ENCODE peak calls at places on chromosomes 6 and 20, in eight cellular contexts. I is AG09309, N is omental fat pad, J is hepatocyte, G is mucosa of descending colon, W is choroid plexus epithelial cell, F is Peyer's patch, C is OCI-LY7. H is an unnamed sample.

GRCh38 chr6:11833626-11834592 is 55.3 kb upstream of the ADTRP start:
- DNase-seq in I (no peak), N (no peak), J (no peak), G (no peak), W (no peak), F (no peak), C (no peak), H (no peak)

GRCh38 chr6:89999995-90000825 is 105.9 kb downstream of the GJA10 start:
- DNase-seq in I (no peak), N (no peak), J (no peak), G (no peak), W (no peak), F (no peak), C (no peak), H (no peak)

GRCh38 chr6:169093770-169094553 is 159.7 kb downstream of the THBS2 start:
- DNase-seq in I (no peak), N (no peak), J (no peak), G (no peak), W (no peak), F (no peak), C (no peak), H (no peak)

GRCh38 chr6:3742426-3743344 is 8.8 kb downstream of the PXDC1 start:
- DNase-seq in I (no peak), N (peak), J (peak), G (peak), W (peak), F (peak), C (peak), H (peak)

GRCh38 chr6:127832381-127832780 is 68.5 kb downstream of the THEMIS start:
- DNase-seq in I (no peak), N (no peak), J (no peak), G (no peak), W (no peak), F (no peak), C (no peak), H (no peak)

GRCh38 chr20:46652699-46653098 is 1.4 kb upstream of the SLC13A3 start:
- DNase-seq in I (no peak), N (no peak), J (no peak), G (no peak), W (no peak), F (no peak), C (no peak), H (no peak)

GRCh38 chr6:169341706-169342105 is 88.1 kb upstream of the THBS2 start:
- DNase-seq in I (no peak), N (no peak), J (no peak), G (no peak), W (no peak), F (no peak), C (no peak), H (no peak)

GRCh38 chr6:107589199-107589598 is 99.3 kb downstream of the SOBP start:
- DNase-seq in I (no peak), N (no peak), J (no peak), G (no peak), W (no peak), F (no peak), C (no peak), H (peak)

GRCh38 chr6:68506911-68507310 is 128.2 kb upstream of the ADGRB3 start:
- DNase-seq in I (no peak), N (no peak), J (no peak), G (no peak), W (no peak), F (no peak), C (no peak), H (no peak)

GRCh38 chr6:37089783-37090182 is 80.2 kb upstream of the PIM1 start:
- DNase-seq in I (no peak), N (no peak), J (no peak), G (no peak), W (no peak), F (no peak), C (no peak), H (no peak)

GRCh38 chr6:95133578-95133977 is 443.8 kb upstream of the MANEA start:
- DNase-seq in I (no peak), N (no peak), J (peak), G (no peak), W (peak), F (no peak), C (no peak), H (peak)

GRCh38 chr6:135212935-135213334 is 31.8 kb downstream of the MYB start:
- DNase-seq in I (peak), N (no peak), J (no peak), G (no peak), W (peak), F (no peak), C (no peak), H (no peak)

GRCh38 chr6:156398371-156398770 is 378.8 kb upstream of the ARID1B start:
- DNase-seq in I (no peak), N (no peak), J (no peak), G (no peak), W (no peak), F (no peak), C (peak), H (no peak)

GRCh38 chr20:52313335-52313963 is 121.9 kb upstream of the ZFP64 start:
- DNase-seq in I (no peak), N (no peak), J (peak), G (no peak), W (peak), F (no peak), C (no peak), H (peak)

GRCh38 chr6:80771941-80772340 is 665.5 kb downstream of the BCKDHB start:
- DNase-seq in I (no peak), N (no peak), J (peak), G (no peak), W (peak), F (no peak), C (no peak), H (no peak)

GRCh38 chr6:132132911-132133639 is 181.9 kb upstream of the CCN2 start:
- DNase-seq in I (no peak), N (no peak), J (no peak), G (no peak), W (peak), F (no peak), C (no peak), H (no peak)

GRCh38 chr20:37566590-37567330 is 39.1 kb upstream of the BLCAP start:
- DNase-seq in I (no peak), N (no peak), J (no peak), G (no peak), W (no peak), F (no peak), C (no peak), H (no peak)

GRCh38 chr20:52105573-52106422 is 85.8 kb downstream of the ZFP64 start:
- DNase-seq in I (no peak), N (no peak), J (peak), G (no peak), W (peak), F (no peak), C (peak), H (no peak)

GRCh38 chr20:10674684-10675455 is 1.1 kb upstream of the JAG1 start:
- DNase-seq in I (no peak), N (no peak), J (peak), G (peak), W (peak), F (peak), C (peak), H (peak)

GRCh38 chr20:35300469-35301262 is 8.4 kb upstream of the FAM83C start:
- DNase-seq in I (no peak), N (no peak), J (no peak), G (no peak), W (no peak), F (no peak), C (no peak), H (no peak)

GRCh38 chr6:501891-502601 is 110.5 kb downstream of the IRF4 start:
- DNase-seq in I (no peak), N (no peak), J (no peak), G (no peak), W (no peak), F (peak), C (no peak), H (peak)

GRCh38 chr20:21096321-21097043 is 9.7 kb downstream of the LINC00237 start:
- DNase-seq in I (no peak), N (no peak), J (no peak), G (no peak), W (peak), F (no peak), C (peak), H (no peak)

GRCh38 chr6:69933239-69933638 is 66.9 kb downstream of the COL19A1 start:
- DNase-seq in I (no peak), N (no peak), J (no peak), G (no peak), W (peak), F (no peak), C (no peak), H (no peak)

GRCh38 chr6:81937296-81937937 is 184.9 kb upstream of the TENT5A start:
- DNase-seq in I (no peak), N (no peak), J (peak), G (no peak), W (peak), F (no peak), C (no peak), H (no peak)

GRCh38 chr6:29502597-29502996 is 14.8 kb upstream of the MAS1L start:
- DNase-seq in I (no peak), N (no peak), J (no peak), G (no peak), W (peak), F (no peak), C (no peak), H (no peak)

GRCh38 chr6:165446331-165446730 is 136.9 kb upstream of the C6orf118 start:
- DNase-seq in I (no peak), N (no peak), J (no peak), G (no peak), W (no peak), F (no peak), C (no peak), H (no peak)

GRCh38 chr6:165447141-165447540 is 137.7 kb upstream of the C6orf118 start:
- DNase-seq in I (no peak), N (no peak), J (no peak), G (no peak), W (no peak), F (no peak), C (no peak), H (no peak)

GRCh38 chr6:165443462-165443861 is 134.1 kb upstream of the C6orf118 start:
- DNase-seq in I (no peak), N (no peak), J (no peak), G (no peak), W (no peak), F (no peak), C (no peak), H (no peak)

GRCh38 chr6:165451845-165452244 is 142.4 kb upstream of the C6orf118 start:
- DNase-seq in I (no peak), N (no peak), J (no peak), G (no peak), W (no peak), F (no peak), C (no peak), H (no peak)

DNA sequence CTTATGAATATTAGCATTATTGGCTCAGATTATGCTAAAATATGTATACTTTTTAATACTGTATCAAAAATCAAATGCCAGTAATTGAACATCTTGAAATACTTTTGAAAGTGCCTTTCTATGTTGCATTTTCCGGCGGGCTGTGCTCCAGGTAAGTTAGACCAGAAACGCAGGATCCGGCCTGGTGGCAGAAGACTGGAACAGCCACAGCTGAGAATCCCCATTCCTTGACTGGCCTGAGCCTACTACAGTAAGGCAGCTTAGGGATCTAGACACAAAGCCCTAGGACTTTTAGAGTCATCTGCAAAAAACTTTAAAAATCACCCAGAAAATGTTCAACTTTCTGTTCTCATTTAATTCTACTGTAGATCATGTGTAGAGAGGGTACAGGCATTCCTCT is 138.8 kb upstream of the C6orf118 start:
- DNase-seq in I (no peak), N (no peak), J (no peak), G (no peak), W (no peak), F (no peak), C (no peak), H (no peak)
- TF ChIP-seq CTCF in I (no peak), N (no peak), J (no peak), G (no peak), W (peak), F (no peak), C (no peak), H (no peak)

GRCh38 chr6:154292855-154293519 is 63.6 kb downstream of the IPCEF1 start:
- DNase-seq in I (no peak), N (no peak), J (peak), G (no peak), W (peak), F (no peak), C (no peak), H (peak)

GRCh38 chr6:154292066-154292465 is 64.5 kb downstream of the IPCEF1 start:
- DNase-seq in I (no peak), N (no peak), J (no peak), G (no peak), W (no peak), F (no peak), C (no peak), H (no peak)

GRCh38 chr6:154284313-154284853 is 72.2 kb downstream of the IPCEF1 start:
- DNase-seq in I (no peak), N (no peak), J (no peak), G (no peak), W (no peak), F (no peak), C (no peak), H (no peak)

GRCh38 chr6:154295733-154296132 is 60.9 kb downstream of the IPCEF1 start:
- DNase-seq in I (no peak), N (no peak), J (no peak), G (no peak), W (no peak), F (no peak), C (no peak), H (no peak)

GRCh38 chr6:154289818-154290508 is 66.6 kb downstream of the IPCEF1 start:
- DNase-seq in I (no peak), N (no peak), J (no peak), G (no peak), W (no peak), F (no peak), C (no peak), H (peak)
- TF ChIP-seq CTCF in I (no peak), N (no peak), J (no peak), G (no peak), W (no peak), F (no peak), C (no peak), H (no peak)

DNA sequence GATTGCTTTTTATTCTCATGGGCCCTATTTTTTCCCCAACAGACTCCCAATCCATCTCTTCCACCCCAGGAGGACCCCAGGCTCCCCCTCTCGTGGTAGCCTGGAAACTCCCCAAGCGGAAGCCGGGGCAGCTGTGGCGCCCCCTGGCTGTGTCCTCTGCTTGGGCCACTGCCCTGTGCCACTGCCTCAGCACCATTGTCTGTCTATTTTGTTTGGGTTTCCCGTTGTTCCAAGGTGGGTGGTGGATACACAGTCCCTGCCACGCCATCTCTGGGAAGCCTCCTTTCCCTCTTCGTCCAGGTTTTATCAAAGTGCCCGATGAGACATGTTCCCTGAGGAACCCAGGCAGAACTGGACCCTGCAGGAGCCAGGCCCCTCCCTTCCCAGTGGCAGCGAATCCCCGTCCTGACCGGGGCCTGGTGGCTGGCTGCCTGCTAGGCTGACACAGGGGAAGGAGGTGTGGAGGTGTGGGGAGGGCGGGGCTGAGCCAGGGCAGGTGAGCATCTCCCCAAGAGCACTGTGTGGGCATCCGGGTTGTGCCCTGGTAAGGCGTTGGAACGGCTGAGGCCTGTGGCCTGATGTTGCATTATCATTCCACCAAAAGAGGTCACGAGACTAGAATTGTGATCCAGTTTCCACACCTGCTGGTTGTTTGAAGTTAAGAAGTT is 228.2 kb downstream of the CDH4 start:
- DNase-seq in I (no peak), N (no peak), J (no peak), G (no peak), W (no peak), F (no peak), C (no peak), H (no peak)
- TF ChIP-seq CTCF in I (peak), N (no peak), J (no peak), G (no peak), W (peak), F (no peak), C (peak), H (no peak)

GRCh38 chr6:84222426-84222825 is 5.0 kb downstream of the CEP162 start:
- DNase-seq in I (no peak), N (no peak), J (no peak), G (no peak), W (no peak), F (no peak), C (no peak), H (no peak)

GRCh38 chr6:84227044-84227433 is 404 bp downstream of the CEP162 start:
- DNase-seq in I (no peak), N (no peak), J (peak), G (no peak), W (no peak), F (no peak), C (no peak), H (no peak)

GRCh38 chr6:84227434-84228197 is at the start of gene CEP162:
- DNase-seq in I (peak), N (peak), J (peak), G (peak), W (peak), F (peak), C (peak), H (peak)

GRCh38 chr6:84224251-84224650 is 3.2 kb downstream of the CEP162 start:
- DNase-seq in I (peak), N (no peak), J (no peak), G (no peak), W (no peak), F (no peak), C (no peak), H (no peak)

DNA sequence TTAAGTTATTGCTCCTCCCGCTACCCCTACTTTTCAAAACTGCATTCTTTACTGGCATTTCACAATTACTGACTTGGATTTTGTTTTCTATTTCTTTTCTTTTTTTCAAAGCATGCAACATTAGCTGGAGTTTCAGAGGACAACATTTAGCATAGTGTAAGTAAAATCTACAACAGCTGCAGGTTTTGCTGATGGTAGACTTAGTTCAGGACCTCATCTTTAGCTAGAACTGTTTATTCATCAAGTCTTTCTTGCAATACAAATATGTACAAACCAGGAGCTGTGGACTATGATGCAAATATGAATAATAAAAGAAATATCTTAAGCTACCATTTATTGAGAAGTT is 728 bp upstream of the CEP162 start:
- DNase-seq in I (no peak), N (no peak), J (no peak), G (no peak), W (no peak), F (no peak), C (no peak), H (no peak)
- TF ChIP-seq CTCF in I (no peak), N (no peak), J (no peak), G (peak), W (no peak), F (no peak), C (peak), H (no peak)

DNA sequence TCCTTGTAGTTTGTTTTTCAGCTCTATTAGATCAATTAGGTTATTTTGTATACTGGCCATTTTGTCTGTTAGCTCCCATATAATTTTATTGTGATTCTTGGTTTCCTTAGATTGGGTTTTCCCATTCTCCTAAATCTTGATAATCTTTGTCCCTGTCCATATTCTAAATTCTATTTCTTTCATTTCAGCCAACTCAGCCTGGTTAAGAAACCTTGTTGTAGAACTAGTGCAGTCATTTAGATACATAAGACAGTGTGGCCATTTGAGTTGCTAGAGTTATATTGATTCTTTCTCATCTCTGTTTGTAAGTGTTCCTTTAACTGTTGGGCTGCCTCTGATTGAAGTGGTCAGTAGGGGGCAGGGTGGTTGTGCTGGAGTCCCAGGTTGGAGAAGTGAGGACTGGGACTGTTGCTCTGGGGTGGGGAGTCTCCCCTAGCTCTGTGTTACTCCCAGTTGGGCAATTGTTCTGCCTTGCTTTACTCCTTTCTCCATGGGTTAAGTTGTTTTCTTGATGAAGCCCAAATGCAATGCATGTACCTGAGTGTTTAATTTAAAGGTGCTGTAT is 98.8 kb upstream of the NRN1 start:
- DNase-seq in I (no peak), N (no peak), J (no peak), G (no peak), W (no peak), F (no peak), C (peak), H (no peak)
- TF ChIP-seq CTCF in I (no peak), N (no peak), J (no peak), G (no peak), W (no peak), F (no peak), C (peak), H (no peak)

H was measured in Calu3.